ENCODE peak calls at places on chromosomes 13 and 19, in eight cellular contexts. Z is dorsolateral prefrontal cortex; P is cardiac muscle cell; G is CD8-positive, alpha-beta T cell; X is heart right ventricle; K is mucosa of descending colon; N is fibroblast of lung; I is uterus. Y is an unnamed sample.

GRCh38 chr13:104466016-104466415 is 1399.8 kb upstream of the SLC10A2 start:
- DNase-seq in K (no peak), N (no peak), Z (no peak), G (no peak), P (no peak), I (no peak), X (no peak), Y (no peak)

GRCh38 chr19:9991425-9992191 is 18.7 kb downstream of the COL5A3 start:
- DNase-seq in G (no peak), Z (no peak), N (no peak), P (no peak), X (no peak), I (no peak), K (no peak), Y (no peak)

GRCh38 chr19:12112701-12113100 is 27.4 kb downstream of the ZNF20 start:
- DNase-seq in G (no peak), I (no peak), Z (no peak), P (no peak), K (no peak), N (no peak), X (no peak), Y (no peak)

GRCh38 chr13:110006304-110006703 is 219.9 kb upstream of the IRS2 start:
- DNase-seq in X (no peak), I (peak; percentile 35), Z (no peak), G (no peak), K (no peak), P (peak; percentile 59), N (peak; percentile 87), Y (no peak)

GRCh38 chr13:105442040-105442439 is 1093.4 kb downstream of the EFNB2 start:
- DNase-seq in X (no peak), G (no peak), N (no peak), I (no peak), Z (no peak), K (no peak), P (no peak), Y (no peak)

GRCh38 chr13:43307921-43308433 is 284.6 kb downstream of the DNAJC15 start:
- DNase-seq in G (no peak), P (peak; percentile 95), X (peak; percentile 79), Z (peak; percentile 66), I (peak; percentile 88), N (peak; percentile 77), K (peak; percentile 76), Y (peak; percentile 97)

GRCh38 chr19:55549500-55550320 is 4.4 kb upstream of the SBK3 start:
- DNase-seq in P (peak; percentile 79), I (no peak), N (peak; percentile 92), Z (no peak), K (peak; percentile 27), G (no peak), X (no peak), Y (peak; percentile 62)

GRCh38 chr19:7527516-7528191 is 5.2 kb downstream of the MCOLN1 start:
- DNase-seq in Z (no peak), X (no peak), G (no peak), K (no peak), N (no peak), P (no peak), I (no peak), Y (no peak)

GRCh38 chr13:58992478-58993042 is 1171.2 kb downstream of the DIAPH3 start:
- DNase-seq in P (no peak), G (no peak), K (no peak), N (no peak), Z (no peak), I (no peak), X (no peak), Y (no peak)

GRCh38 chr19:48964205-48965032 is 690 bp upstream of the FTL start:
- DNase-seq in Z (no peak), I (no peak), K (peak; percentile 69), X (no peak), P (peak; percentile 70), N (peak; percentile 43), G (no peak), Y (peak; percentile 54)

GRCh38 chr13:50714886-50715285 is 128.6 kb downstream of the DLEU7 start:
- DNase-seq in Z (no peak), N (no peak), I (no peak), G (no peak), X (no peak), K (no peak), P (no peak), Y (no peak)

GRCh38 chr19:11581740-11582139 is 4.3 kb upstream of the ACP5 start:
- DNase-seq in N (peak; percentile 44), P (peak; percentile 36), K (no peak), Z (no peak), X (no peak), G (no peak), I (no peak), Y (no peak)

GRCh38 chr19:6125571-6125989 is 9.9 kb upstream of the ACSBG2 start:
- DNase-seq in Z (no peak), K (peak; percentile 79), N (peak; percentile 65), X (peak; percentile 63), G (peak; percentile 47), P (peak; percentile 79), I (peak; percentile 61), Y (peak; percentile 83)

GRCh38 chr13:102846261-102847015 is 606 bp downstream of the ERCC5 start:
- DNase-seq in X (peak; percentile 15), N (peak; percentile 41), I (peak; percentile 21), K (peak; percentile 64), Z (no peak), G (peak; percentile 31), P (peak; percentile 49), Y (no peak)

GRCh38 chr13:39506559-39507390 is 96.2 kb downstream of the LHFPL6 start:
- DNase-seq in K (no peak), X (no peak), I (no peak), N (peak; percentile 54), P (no peak), G (no peak), Z (no peak), Y (peak; percentile 18)

GRCh38 chr19:29191005-29191404 is 21.9 kb downstream of the UQCRFS1 start:
- DNase-seq in Z (no peak), I (no peak), N (no peak), X (no peak), P (no peak), G (no peak), K (no peak), Y (no peak)

GRCh38 chr13:48000559-48001126 is 430 bp downstream of the SUCLA2 start:
- DNase-seq in Z (no peak), I (no peak), K (no peak), X (no peak), N (peak; percentile 20), G (no peak), P (no peak), Y (peak; percentile 28)

GRCh38 chr13:91307887-91308286 is 39.6 kb upstream of the MIR17HG start:
- DNase-seq in Z (no peak), I (no peak), G (no peak), N (no peak), X (no peak), K (no peak), P (no peak), Y (no peak)
- TF ChIP-seq CTCF in Z (no peak), I (no peak), G (no peak), N (no peak), X (no peak), K (no peak), P (no peak), Y (no peak)

DNA sequence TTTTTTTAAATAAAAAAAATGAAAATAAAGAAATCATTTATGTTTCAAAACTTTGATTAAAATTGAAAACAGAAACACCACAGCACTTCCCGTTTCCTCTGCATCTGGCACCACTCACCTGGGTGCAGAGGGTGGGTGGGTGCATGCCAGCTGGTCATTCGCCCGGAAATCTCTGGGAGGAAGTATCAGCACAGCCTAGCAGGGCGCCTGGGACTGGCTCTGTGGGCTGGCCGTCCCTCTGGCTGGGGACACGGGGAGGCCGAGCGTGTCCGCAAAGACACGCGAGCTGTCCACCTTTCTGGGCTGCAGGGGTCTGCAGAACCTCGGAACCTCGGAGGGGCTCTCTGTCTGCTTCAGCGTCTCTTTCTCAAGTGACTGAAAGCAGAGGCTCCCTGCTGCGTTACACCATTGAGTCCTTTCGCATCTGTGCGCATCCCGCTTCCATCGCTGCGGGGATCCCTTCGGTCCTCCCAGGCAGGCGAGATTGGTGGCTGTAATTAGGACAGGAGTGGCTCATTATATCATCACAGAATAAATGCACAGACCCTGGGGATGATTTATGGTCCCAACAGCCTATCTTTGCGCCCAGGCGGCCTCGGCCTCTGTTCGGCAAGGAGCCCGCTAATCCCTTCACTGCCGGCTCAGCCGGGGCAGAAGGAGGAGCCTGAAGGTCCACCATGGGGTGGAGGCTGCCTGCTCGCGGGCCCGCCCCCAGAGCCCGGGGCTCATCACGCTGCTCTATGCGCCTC is 17.2 kb downstream of the CRTC1 start:
- DNase-seq in G (peak; percentile 59), X (peak; percentile 78), P (peak; percentile 53), N (peak; percentile 58), I (peak; percentile 74), Z (peak; percentile 71), K (peak; percentile 51), Y (peak; percentile 36)
- H3K4me3 ChIP-seq in G (peak overlapping the region; percentile 82), X (peak overlapping the region; percentile 11), P (no peak overlapping the region), N (peak overlapping the region; percentile 31), I (peak overlapping the region; percentile 36), Z (peak overlapping the region; percentile 58), K (no peak overlapping the region), Y (peak overlapping the region; percentile 33)

DNA sequence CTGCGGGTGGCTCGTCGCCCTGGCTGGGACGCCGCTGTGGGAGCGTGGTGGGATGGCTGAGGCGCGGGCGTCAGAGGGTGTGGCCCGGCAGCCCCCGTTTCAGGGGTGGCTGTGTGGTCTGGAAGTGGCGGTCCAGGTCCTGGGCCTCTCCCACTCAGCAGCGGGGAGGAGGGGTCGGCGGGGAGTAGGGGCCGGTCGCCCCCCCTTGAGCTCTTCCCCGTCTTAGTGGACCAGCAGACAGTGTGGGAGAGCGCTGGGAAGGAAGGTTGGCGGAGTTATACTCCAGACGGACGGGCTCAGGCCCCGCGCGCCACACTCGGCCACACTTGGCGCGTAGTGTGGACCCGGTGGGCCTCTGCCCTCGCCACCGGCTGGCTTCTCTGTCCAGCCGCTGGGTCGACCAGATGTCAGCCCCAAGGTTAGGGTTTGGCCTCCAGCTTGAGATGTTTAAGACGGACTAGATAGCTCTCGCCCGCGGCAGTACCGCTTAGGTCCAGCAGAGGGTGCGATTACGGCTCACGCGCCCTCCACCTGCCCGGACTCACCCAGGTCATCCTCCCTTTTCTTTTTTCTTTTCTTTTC is 21.7 kb upstream of the ZNF429 start:
- DNase-seq in G (peak; percentile 56), I (peak; percentile 51), K (peak; percentile 61), N (no peak), X (peak; percentile 16), Z (no peak), P (peak; percentile 16), Y (peak; percentile 14)
- TF ChIP-seq CTCF in G (peak; percentile 64), I (peak; percentile 57), K (peak; percentile 59), N (no peak), X (peak; percentile 69), Z (peak; percentile 53), P (peak; percentile 30), Y (peak; percentile 45)

DNA sequence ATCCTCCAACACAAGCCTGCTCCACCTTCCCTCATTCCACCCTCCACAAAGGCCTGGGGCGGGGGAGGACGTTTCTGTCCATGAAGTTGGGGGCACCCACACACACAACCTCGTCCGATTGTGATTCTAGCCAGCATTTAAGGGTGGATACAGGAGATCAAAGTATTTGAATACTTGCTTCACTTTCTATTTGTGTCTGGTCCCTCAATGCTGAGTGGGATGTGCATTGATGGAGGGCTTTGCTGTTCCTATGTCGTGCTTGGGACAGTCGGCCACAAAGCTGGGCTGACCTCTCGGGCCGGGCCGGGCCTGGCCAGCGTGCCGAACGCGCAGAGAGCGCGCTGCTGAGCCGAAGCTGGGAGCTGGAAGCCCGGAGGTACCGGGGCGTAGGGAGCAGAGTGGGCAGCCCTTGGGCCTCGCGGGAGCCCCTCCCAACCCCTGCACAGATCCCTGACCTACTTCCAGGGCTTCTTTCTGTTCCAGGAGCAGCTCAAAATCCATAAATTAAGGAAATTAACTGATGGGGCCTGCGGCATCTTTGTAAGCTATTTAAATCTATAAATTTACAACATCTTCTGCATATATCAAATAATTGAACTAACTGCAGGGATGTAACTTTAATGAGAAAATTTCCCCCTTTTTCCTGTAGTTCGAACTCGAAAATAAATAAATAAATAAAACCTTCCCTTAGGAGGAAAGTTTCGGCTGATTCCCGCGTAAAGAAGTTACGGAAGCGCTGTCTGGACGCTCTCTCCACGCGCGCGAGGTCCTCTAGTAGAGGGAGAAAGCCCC is 1.9 kb upstream of the KCTD15 start:
- DNase-seq in I (peak; percentile 33), N (peak; percentile 13), G (no peak), Z (no peak), K (no peak), P (peak; percentile 50), X (no peak), Y (peak; percentile 38)
- H3K4me3 ChIP-seq in I (peak overlapping the region; percentile 92), N (peak overlapping the region; percentile 52), G (no peak overlapping the region), Z (peak overlapping the region; percentile 72), K (peak overlapping the region; percentile 50), P (peak overlapping the region; percentile 78), X (peak overlapping the region; percentile 82), Y (peak overlapping the region; percentile 76)

Y was measured in foreskin fibroblast.